ENCODE peak calls at places on chromosomes 13 and 19, in five cellular contexts. L, F, P, X and U are unnamed samples.
A peak's percentile ranks its signal among the peaks of the same experiment; 100 is the strongest.

GRCh38 chr19:51695088-51695487 is 2.0 kb downstream of the SPACA6 start:
- DNase-seq in L (no peak), F (no peak), P (no peak), X (no peak), U (no peak)

GRCh38 chr13:79796116-79796515 is 315.2 kb downstream of the NDFIP2 start:
- DNase-seq in L (no peak), F (no peak), P (no peak), X (no peak), U (no peak)

GRCh38 chr13:90415902-90416301 is 931.6 kb upstream of the MIR17HG start:
- DNase-seq in L (no peak), F (no peak), P (no peak), X (no peak), U (no peak)

GRCh38 chr13:30120133-30120822 is 187.1 kb downstream of the KATNAL1 start:
- DNase-seq in L (no peak), F (no peak), P (no peak), X (no peak), U (no peak)

GRCh38 chr13:34030782-34031181 is 212.8 kb downstream of the RFC3 start:
- DNase-seq in L (no peak), F (no peak), P (no peak), X (no peak), U (no peak)

GRCh38 chr13:81051873-81052272 is 710.9 kb upstream of the SPRY2 start:
- DNase-seq in L (no peak), F (no peak), P (no peak), X (no peak), U (no peak)

GRCh38 chr19:47701717-47702552 is 11.3 kb upstream of the EHD2 start:
- DNase-seq in L (no peak), F (no peak), P (no peak), X (no peak), U (no peak)

GRCh38 chr13:106286811-106287210 is 248.7 kb downstream of the EFNB2 start:
- DNase-seq in L (no peak), F (no peak), P (no peak), X (no peak), U (no peak)

GRCh38 chr19:38990949-38991697 is 15.6 kb upstream of the FBXO17 start:
- DNase-seq in L (no peak), F (no peak), P (no peak), X (no peak), U (no peak)

GRCh38 chr19:54094601-54095000 is 6.0 kb downstream of the OSCAR start:
- DNase-seq in L (no peak), F (no peak), P (no peak), X (no peak), U (no peak)

GRCh38 chr19:9362905-9363304 is at the start of gene ZNF177:
- DNase-seq in L (no peak), F (no peak), P (peak; percentile 23), X (no peak), U (no peak)

GRCh38 chr19:35340431-35340830 is 7.3 kb upstream of the FFAR1 start:
- DNase-seq in L (no peak), F (no peak), P (no peak), X (no peak), U (no peak)

GRCh38 chr13:51637852-51638496 is 53.7 kb downstream of the WDFY2 start:
- DNase-seq in L (no peak), F (no peak), P (no peak), X (no peak), U (no peak)

DNA sequence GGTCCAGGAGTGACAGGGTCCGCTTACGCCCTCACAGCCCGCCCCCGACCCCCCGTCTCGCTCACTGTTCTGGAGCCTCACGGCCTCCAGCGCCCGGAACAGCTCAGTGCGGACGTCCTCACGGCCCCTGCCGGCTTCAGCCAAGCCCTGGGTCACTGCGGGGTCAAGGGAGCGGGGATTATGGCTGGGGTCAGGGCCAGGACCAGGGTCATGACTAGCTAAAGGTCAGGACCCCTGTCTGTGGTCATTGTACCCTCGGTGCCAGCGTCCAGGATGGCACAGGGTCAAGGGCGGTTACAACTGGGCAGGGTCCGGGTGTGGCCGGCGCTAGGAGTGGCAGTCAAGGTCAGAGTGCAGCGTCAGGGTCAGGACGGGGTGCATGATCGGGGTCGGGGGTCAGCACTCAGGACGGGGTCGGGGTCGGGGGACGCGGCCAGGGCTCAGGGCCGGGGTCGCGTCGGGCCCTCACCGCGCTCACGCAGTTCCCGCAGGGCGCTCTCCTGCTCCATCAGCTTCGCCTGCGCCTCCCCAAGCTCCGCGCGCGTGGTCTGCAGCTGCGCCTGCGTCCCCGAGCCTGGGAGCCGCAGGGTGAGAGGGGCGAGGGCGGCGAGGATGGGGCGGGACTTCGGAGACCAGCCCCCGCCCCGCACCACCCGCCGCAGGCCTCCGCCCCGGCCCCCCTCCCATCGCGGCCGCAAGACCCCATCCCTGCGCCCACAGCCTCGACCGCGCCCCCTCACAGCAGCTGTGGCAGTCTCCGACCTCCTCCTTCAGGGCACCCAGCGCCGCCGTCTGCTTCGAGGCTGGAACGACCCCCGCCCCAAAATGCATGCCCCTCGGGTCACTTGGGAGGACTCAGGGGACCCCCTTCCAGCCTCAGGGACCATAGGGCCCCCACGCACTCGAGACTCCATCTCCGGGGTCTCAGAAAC is 1.4 kb downstream of the CLEC4G start:
- DNase-seq in L (no peak), F (no peak), P (no peak), X (no peak), U (no peak)
- TF ChIP-seq EZH2 in L (peak; percentile 47), F (no peak), P (no peak), X (no peak), U (no peak)

GRCh38 chr13:109665211-109665610 is 121.2 kb downstream of the IRS2 start:
- DNase-seq in L (no peak), F (no peak), P (no peak), X (no peak), U (no peak)
- TF ChIP-seq CEBPB in L (no peak), F (no peak), P (no peak), X (no peak), U (no peak)

DNA sequence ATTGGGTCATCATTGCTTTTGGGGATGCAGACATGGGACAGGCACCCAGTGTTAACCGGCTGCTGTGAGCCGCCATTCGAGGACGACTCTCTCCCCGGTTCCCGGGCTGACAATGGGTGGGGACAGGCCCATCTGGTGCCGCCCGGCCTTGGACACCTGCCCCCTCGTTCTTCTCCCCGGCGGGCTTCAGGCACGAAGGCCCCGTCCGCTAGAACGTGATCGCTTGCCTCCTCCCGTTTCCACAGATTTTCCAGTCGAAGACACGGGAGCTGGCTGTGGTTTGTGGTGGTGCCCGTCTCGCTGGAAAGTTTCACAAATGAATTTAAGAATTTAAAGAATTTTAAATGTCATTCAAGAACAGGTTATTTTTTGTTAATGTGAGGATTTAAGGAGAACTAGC is 2.0 kb downstream of the PALM start:
- DNase-seq in L (no peak), F (no peak), P (no peak), X (no peak), U (no peak)
- TF ChIP-seq EZH2 in L (no peak), F (no peak), P (no peak), X (no peak), U (no peak)

DNA sequence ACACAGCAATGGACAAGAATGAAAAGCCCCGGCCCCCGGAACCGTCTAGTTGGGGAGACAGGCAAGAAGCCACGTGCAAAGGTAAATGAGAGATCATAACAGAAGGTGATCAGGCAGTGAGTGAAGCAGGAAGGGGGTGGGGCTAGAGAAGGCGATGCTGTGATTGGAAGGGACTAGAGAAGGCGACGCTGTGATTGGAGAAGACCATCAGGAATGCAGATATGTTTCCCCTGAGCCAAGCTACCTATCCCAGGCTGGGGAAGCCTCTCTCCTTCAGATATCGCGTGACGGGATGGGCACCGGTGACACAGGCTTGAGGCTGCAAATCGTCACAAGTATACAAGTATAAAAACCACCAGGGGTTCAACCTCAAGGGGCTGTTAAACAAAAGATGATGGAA is 21.8 kb downstream of the DCAF15 start:
- DNase-seq in L (peak; percentile 78), F (no peak), P (peak; percentile 61), X (no peak), U (peak; percentile 65)
- TF ChIP-seq CEBPB in L (no peak), F (no peak), P (no peak), X (no peak), U (no peak)

GRCh38 chr19:56341948-56342347 is 27.3 kb upstream of the ZSCAN5A start:
- DNase-seq in L (no peak), F (no peak), P (no peak), X (no peak), U (no peak)
- TF ChIP-seq EZH2 in L (no peak), F (no peak), P (no peak), X (no peak), U (no peak)

GRCh38 chr13:112777637-112778406 is 88.0 kb downstream of the ATP11A start:
- DNase-seq in L (peak; percentile 34), F (no peak), P (no peak), X (no peak), U (no peak)
- TF ChIP-seq CEBPB in L (no peak), F (no peak), P (no peak), X (no peak), U (no peak)

DNA sequence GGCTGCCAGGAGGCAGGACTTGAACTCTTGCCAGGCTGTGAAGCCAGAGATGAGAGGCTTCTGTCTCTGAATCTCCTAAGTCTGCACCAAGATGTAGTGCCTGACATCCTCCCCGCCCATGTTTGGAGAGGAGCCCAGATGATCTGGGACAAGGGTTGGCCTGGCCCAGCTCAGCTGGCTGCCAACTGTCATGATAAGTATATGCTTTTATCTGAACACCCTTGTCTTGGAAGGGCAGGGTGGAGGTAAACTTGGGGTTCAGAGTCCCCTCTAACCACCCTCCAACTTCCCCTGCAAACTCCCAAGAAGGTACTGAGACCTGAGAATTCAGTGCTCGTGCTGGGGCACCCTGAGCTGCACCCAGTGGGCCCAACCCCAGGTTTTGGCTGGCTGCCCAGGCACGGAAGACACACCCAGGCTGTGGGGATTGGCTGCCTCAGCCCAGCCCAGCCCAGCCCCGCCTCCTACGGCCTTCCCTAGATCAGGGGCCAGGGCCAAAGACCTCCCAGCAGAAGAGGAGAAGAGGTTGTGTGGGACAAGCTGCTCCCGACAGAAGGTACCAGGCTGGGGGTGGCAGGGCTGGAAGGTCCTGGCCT is at the start of gene CYP4F12:
- DNase-seq in L (no peak), F (no peak), P (peak; percentile 57), X (peak; percentile 76), U (peak; percentile 49)
- TF ChIP-seq EZH2 in L (no peak), F (no peak), P (no peak), X (no peak), U (no peak)

DNA sequence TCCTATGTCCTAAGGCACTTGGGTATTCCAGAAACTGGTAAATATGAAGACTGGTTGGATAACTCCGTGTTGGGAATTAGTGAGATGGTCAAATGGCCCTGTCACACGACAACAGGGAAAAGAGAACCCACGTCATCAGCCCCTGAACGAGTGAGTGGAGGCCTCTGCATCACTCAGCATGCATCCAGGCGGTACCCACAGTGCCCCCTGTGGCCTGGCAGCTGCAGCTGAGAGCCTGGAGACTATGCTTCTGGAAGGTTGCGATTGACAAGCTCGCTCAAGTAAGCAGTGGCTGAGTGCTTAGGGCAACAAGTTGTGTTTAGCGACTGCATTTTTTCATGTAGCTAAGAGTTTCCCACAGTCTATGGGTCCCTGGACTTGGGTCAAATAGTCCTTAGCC is 55.9 kb downstream of the COL4A2 start:
- DNase-seq in L (peak; percentile 66), F (no peak), P (no peak), X (no peak), U (peak; percentile 8)
- TF ChIP-seq CEBPB in L (no peak), F (no peak), P (no peak), X (no peak), U (no peak)